ENCODE peak calls at places on chromosomes 1 and 21, in five cellular contexts. H, L, M, B and Q are unnamed samples.

GRCh38 chr21:32525282-32525681 is 60.0 kb downstream of the TCP10L start:
- DNase-seq in M (no peak), H (no peak), B (no peak), L (no peak), Q (peak)

GRCh38 chr1:205492201-205492667 is 12.2 kb upstream of the CDK18 start:
- DNase-seq in B (no peak), L (no peak), H (peak), M (no peak), Q (no peak)

GRCh38 chr1:15090373-15090772 is 63.2 kb upstream of the TMEM51 start:
- DNase-seq in H (peak), L (peak), B (peak), M (no peak), Q (peak)

GRCh38 chr1:172581779-172582178 is 48.8 kb downstream of the SUCO start:
- DNase-seq in H (peak), L (no peak), B (no peak), M (peak), Q (no peak)

GRCh38 chr1:3857791-3858129 is 484 bp downstream of the DFFB start:
- DNase-seq in B (no peak), L (no peak), H (no peak), M (peak), Q (no peak)

GRCh38 chr1:110003747-110004428 is 19.3 kb downstream of the AHCYL1 start:
- DNase-seq in B (peak), L (peak), M (peak), H (peak), Q (peak)

GRCh38 chr1:115230281-115230680 is 107.8 kb downstream of the NGF start:
- DNase-seq in L (no peak), H (no peak), B (no peak), M (no peak), Q (no peak)

GRCh38 chr21:16775056-16775455 is 737.8 kb upstream of the CXADR start:
- DNase-seq in L (no peak), H (peak), B (no peak), M (no peak), Q (peak)

GRCh38 chr1:240356568-240356967 is 255.4 kb downstream of the GREM2 start:
- DNase-seq in M (no peak), B (no peak), H (no peak), L (no peak), Q (no peak)
- H3K4ac ChIP-seq in M (no peak), B (no peak), H (no peak), L (no peak), Q (no peak)

GRCh38 chr1:89972024-89972423 is 22.9 kb upstream of the ZNF326 start:
- DNase-seq in B (no peak), L (no peak), H (no peak), M (no peak), Q (no peak)
- H2BK5ac ChIP-seq in B (no peak), L (no peak), H (no peak), M (no peak), Q (no peak)

GRCh38 chr1:26811708-26812107 is 14.8 kb upstream of the ZDHHC18 start:
- DNase-seq in M (no peak), L (no peak), B (no peak), H (no peak), Q (no peak)

GRCh38 chr1:26811057-26811456 is 15.4 kb upstream of the ZDHHC18 start:
- DNase-seq in L (no peak), M (no peak), H (no peak), B (no peak), Q (no peak)

GRCh38 chr1:26814893-26815292 is 11.6 kb upstream of the ZDHHC18 start:
- DNase-seq in B (no peak), M (no peak), L (no peak), H (no peak), Q (no peak)

GRCh38 chr1:26814377-26814776 is 12.1 kb upstream of the ZDHHC18 start:
- DNase-seq in H (no peak), B (no peak), M (no peak), L (no peak), Q (no peak)
- H3K4ac ChIP-seq in H (no peak), B (no peak), M (no peak), L (no peak), Q (no peak)

GRCh38 chr1:59063501-59063900 is 233.4 kb upstream of the FGGY start:
- DNase-seq in H (no peak), M (no peak), L (peak), B (no peak), Q (no peak)
- H2BK5ac ChIP-seq in H (no peak), M (no peak), L (no peak), B (no peak), Q (no peak)

DNA sequence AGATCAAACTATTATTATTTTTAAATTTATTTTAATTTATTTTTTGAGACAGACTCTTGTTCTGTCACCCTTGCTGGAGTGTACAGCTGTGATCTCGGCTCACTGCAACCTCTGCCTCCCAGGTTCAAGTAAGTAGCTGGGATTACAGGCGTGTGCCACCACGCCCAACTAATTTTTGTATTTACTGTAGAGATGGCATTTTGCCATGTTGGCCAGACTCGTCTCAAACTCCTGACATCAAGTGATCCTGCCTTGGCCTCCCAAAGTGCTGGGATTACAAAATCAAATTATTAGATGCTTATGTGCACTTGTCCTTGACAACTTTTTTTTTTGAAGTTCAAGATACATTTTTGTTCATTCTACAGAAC is 15.4 kb downstream of the LIN9 start:
- DNase-seq in M (no peak), B (no peak), H (no peak), L (no peak), Q (no peak)
- H3K4ac ChIP-seq in M (no peak), B (no peak), H (no peak), L (no peak), Q (no peak)

GRCh38 chr1:214952648-214953047 is 129.9 kb upstream of the KCNK2 start:
- DNase-seq in H (peak), L (no peak), M (no peak), B (no peak), Q (peak)

GRCh38 chr1:214957330-214958137 is 125.0 kb upstream of the KCNK2 start:
- DNase-seq in H (peak), M (peak), B (peak), L (no peak), Q (no peak)

DNA sequence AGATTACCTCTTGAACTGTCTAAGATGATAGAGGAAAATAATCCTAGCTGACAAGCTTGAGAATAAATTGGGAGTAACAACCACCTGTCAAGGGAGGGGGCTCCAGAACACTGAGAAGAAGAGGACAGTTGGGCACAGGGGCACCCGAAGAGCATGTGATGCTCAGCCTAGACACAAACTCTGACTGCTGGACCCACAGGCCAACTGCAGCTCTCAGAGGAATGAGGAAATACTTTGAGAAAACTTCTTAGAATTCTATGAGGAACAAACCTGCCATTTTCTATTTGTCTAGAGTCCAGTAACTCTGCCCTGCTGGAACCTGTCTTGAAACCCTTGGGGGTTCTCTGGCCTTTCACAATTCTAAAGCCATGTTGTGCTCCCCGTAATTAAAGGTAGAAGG is 124.0 kb upstream of the KCNK2 start:
- DNase-seq in B (no peak), L (no peak), H (no peak), M (no peak), Q (no peak)
- H2BK5ac ChIP-seq in B (no peak), L (no peak), H (no peak), M (peak), Q (no peak)

GRCh38 chr1:46615088-46615487 is 1.5 kb downstream of the MOB3C start:
- DNase-seq in B (no peak), L (no peak), M (no peak), H (no peak), Q (no peak)

GRCh38 chr1:46617108-46617694 is 590 bp upstream of the MOB3C start:
- DNase-seq in B (no peak), M (no peak), L (no peak), H (no peak), Q (peak)

GRCh38 chr1:46616277-46617107 is at the start of gene MOB3C:
- DNase-seq in M (peak), H (peak), B (peak), L (peak), Q (peak)

GRCh38 chr1:46614604-46614984 is 2.0 kb downstream of the MOB3C start:
- DNase-seq in M (no peak), L (no peak), B (no peak), H (no peak), Q (no peak)

DNA sequence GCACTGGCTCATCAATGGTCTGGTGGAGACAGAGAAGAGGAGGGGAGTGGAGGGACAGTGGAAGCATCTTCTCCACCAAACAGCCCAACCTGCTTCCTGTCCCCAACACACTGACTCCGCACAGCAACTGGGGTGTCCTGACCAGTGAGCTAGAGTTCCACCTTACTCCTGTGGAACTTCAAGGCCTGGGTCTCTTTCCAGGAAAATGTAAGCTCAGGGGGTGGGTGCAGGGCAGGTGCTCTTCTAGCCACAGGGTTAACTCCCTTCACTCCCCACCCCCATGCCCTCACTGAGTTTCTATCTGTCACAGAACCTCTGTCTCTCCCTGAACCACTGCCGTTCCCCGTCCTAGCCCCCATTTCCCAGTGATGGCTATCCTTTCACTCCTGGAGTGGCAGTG is 876 bp downstream of the MOB3C start:
- DNase-seq in B (no peak), M (peak), L (no peak), H (no peak), Q (no peak)
- H3K4ac ChIP-seq in B (no peak), M (no peak), L (no peak), H (no peak), Q (no peak)

GRCh38 chr1:7322283-7322785 is 448.8 kb upstream of the VAMP3 start:
- DNase-seq in B (no peak), M (peak), H (no peak), L (no peak), Q (no peak)
- H2BK5ac ChIP-seq in B (no peak), M (no peak), H (no peak), L (no peak), Q (no peak)